ENCODE peak calls at places on chromosomes 12 and 14, in eight cellular contexts. W, F, X, I, Q, U, D and A are unnamed samples.
A peak's percentile ranks its signal among the peaks of the same experiment; 100 is the strongest.

GRCh38 chr12:54330442-54330841 is 5.5 kb downstream of the COPZ1 start:
- DNase-seq in X (no peak), Q (no peak), D (no peak), W (no peak), U (no peak), I (no peak), F (no peak), A (no peak)

GRCh38 chr14:58107947-58108552 is 44.0 kb downstream of the ARMH4 start:
- DNase-seq in W (peak; percentile 72), Q (peak; percentile 50), X (peak; percentile 39), I (no peak), D (peak; percentile 88), U (peak; percentile 38), F (peak; percentile 89), A (peak; percentile 15)

GRCh38 chr14:104856869-104857860 is 7.9 kb upstream of the CEP170B start:
- DNase-seq in W (peak; percentile 58), Q (no peak), U (no peak), F (no peak), D (no peak), X (no peak), I (peak; percentile 41), A (no peak)

GRCh38 chr12:24661657-24662096 is 287.2 kb downstream of the BCAT1 start:
- DNase-seq in W (peak; percentile 7), D (peak; percentile 98), F (peak; percentile 97), U (peak; percentile 58), I (no peak), Q (no peak), X (no peak), A (no peak)

GRCh38 chr12:19125325-19125724 is 4.2 kb upstream of the PLEKHA5 start:
- DNase-seq in U (peak; percentile 36), W (peak; percentile 24), Q (peak; percentile 58), D (peak; percentile 43), I (no peak), F (peak; percentile 55), X (no peak), A (no peak)

GRCh38 chr14:58281969-58282368 is 16.4 kb upstream of the ARID4A start:
- DNase-seq in U (no peak), I (no peak), Q (no peak), D (no peak), F (no peak), X (no peak), W (no peak), A (no peak)

GRCh38 chr14:38485011-38485410 is 229.1 kb upstream of the CLEC14A start:
- DNase-seq in F (no peak), Q (no peak), I (no peak), U (no peak), X (no peak), D (no peak), W (no peak), A (no peak)

GRCh38 chr14:64696355-64696844 is 7.8 kb upstream of the PLEKHG3 start:
- DNase-seq in F (no peak), D (no peak), I (no peak), U (no peak), W (no peak), Q (no peak), X (no peak), A (no peak)

GRCh38 chr12:54337280-54337842 is 12.4 kb downstream of the COPZ1 start:
- DNase-seq in U (no peak), D (peak; percentile 56), W (no peak), X (no peak), Q (no peak), I (no peak), F (no peak), A (no peak)

GRCh38 chr12:94140556-94140955 is 7.8 kb upstream of the PLXNC1 start:
- DNase-seq in Q (peak; percentile 2), W (no peak), F (peak; percentile 42), I (peak; percentile 84), D (no peak), U (no peak), X (no peak), A (peak; percentile 40)

GRCh38 chr12:77855548-77855947 is 24.9 kb downstream of the NAV3 start:
- DNase-seq in Q (no peak), F (no peak), D (peak; percentile 9), W (no peak), U (peak; percentile 20), X (no peak), I (no peak), A (no peak)

GRCh38 chr14:75999511-76000190 is 14.1 kb downstream of the IFT43 start:
- DNase-seq in U (no peak), D (no peak), F (no peak), I (no peak), X (no peak), W (no peak), Q (no peak), A (no peak)

GRCh38 chr12:92088802-92089201 is 56.8 kb downstream of the BTG1 start:
- DNase-seq in F (no peak), I (no peak), Q (no peak), D (no peak), U (no peak), X (no peak), W (peak; percentile 28), A (no peak)

GRCh38 chr12:123089631-123090353 is 61.1 kb downstream of the PITPNM2 start:
- DNase-seq in Q (peak; percentile 97), U (peak; percentile 93), D (peak; percentile 96), F (peak; percentile 95), X (peak; percentile 96), I (no peak), W (no peak), A (no peak)

GRCh38 chr12:54035561-54036377 is 2.9 kb downstream of the HOXC5 start:
- DNase-seq in I (no peak), D (no peak), W (no peak), U (no peak), F (no peak), Q (no peak), X (no peak), A (peak; percentile 28)

GRCh38 chr14:89848165-89848564 is 106.4 kb downstream of the EFCAB11 start:
- DNase-seq in F (peak; percentile 63), W (no peak), D (peak; percentile 62), X (no peak), Q (peak; percentile 11), I (no peak), U (no peak), A (no peak)
- TF ChIP-seq CTCF in F (peak; percentile 72), W (no peak), D (peak; percentile 64), X (no peak), Q (peak; percentile 68), I (no peak), U (peak; percentile 59), A (no peak)

DNA sequence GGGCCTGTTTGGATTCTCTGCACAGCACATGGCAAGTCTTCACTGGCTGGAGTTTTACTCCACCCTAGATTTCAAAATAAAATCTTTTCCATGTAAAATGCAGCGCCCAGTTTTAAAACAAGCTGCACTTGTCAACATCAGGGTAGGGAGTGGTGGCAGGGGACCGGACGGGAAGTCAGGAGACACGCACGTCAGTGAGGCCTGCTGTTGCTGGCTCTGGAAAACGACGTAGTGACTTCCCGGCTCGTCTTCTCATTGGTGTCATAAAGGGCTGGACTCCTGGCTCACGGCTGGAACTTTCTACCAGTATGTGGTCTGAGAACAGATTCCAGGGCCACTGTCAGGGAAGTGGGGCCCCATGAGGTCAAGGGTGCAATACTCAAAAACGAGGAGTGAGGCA is 64.1 kb upstream of the FOXN3 start:
- DNase-seq in D (no peak), F (no peak), I (peak; percentile 61), W (no peak), X (no peak), Q (no peak), U (no peak), A (peak; percentile 5)
- TF ChIP-seq CTCF in D (no peak), F (no peak), I (no peak), W (no peak), X (no peak), Q (no peak), U (no peak), A (no peak)

DNA sequence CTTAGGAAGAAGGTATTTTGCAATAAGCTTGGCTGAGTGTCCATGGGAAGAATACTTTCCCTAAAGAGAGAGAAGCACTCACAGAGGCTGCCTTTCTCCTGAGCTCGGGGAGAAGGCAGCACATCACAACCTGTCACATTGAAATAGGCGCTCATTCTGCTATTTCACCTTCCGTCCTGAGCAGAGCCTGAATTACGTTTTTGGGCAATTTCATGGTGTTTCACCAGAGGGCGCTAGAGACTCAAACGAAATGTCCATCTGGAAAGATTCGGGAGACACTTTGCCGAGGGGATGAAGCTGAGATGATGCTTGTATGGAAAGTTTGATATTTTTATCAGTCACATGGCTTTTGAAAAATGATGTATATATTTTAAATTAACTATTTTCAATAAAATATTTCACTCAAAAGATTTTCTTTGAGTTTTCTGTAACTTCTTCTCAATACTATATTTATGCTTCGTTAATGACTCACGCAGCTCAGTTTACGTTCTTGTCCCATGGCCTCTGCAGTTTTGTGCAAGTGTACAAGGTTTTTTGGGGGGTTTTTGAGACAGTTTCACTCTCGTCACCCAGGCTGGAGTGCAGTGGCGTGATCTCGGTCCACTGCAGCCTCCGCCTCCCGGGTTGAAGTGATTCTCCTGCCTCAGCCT is 17.4 kb upstream of the B4GALNT3 start:
- DNase-seq in D (peak; percentile 55), I (no peak), X (peak; percentile 24), Q (peak; percentile 42), U (peak; percentile 17), F (peak; percentile 60), W (peak; percentile 74), A (peak; percentile 72)
- TF ChIP-seq CTCF in D (peak; percentile 85), I (peak; percentile 65), X (peak; percentile 82), Q (peak; percentile 92), U (peak; percentile 76), F (peak; percentile 85), W (peak; percentile 80), A (peak; percentile 80)

DNA sequence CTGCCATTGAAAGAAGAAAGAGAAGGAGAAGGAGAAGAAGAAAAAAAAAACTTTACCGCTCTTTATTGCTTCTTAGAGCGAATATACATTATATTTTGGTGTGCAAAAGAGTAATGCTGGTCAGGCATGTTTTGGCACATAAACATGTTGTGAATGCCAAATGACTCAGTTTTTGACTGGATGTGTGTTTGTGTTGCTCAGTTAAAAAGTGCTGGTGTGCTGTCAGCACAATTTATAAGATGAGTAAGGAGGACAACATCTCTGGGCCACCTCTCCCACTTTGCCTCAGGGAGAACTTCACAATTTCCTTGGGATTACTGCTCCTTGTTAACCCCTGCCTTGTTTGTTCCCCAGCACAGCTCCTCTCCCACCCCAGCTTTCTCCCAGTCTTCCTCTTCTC is 584.8 kb downstream of the ETNK1 start:
- DNase-seq in X (no peak), U (no peak), F (peak; percentile 4), D (peak; percentile 33), W (no peak), I (no peak), Q (no peak), A (no peak)
- TF ChIP-seq CTCF in X (no peak), U (no peak), F (no peak), D (no peak), W (no peak), I (no peak), Q (no peak), A (no peak)

GRCh38 chr12:20548592-20548991 is 146.5 kb upstream of the SLCO1C1 start:
- DNase-seq in I (no peak), F (no peak), D (no peak), W (no peak), Q (no peak), U (no peak), X (no peak), A (no peak)

GRCh38 chr12:20547788-20548575 is 147.2 kb upstream of the SLCO1C1 start:
- DNase-seq in X (no peak), I (no peak), F (peak; percentile 74), Q (no peak), W (no peak), D (peak; percentile 77), U (no peak), A (no peak)

GRCh38 chr12:20549115-20549719 is 145.9 kb upstream of the SLCO1C1 start:
- DNase-seq in U (peak; percentile 7), W (peak; percentile 55), I (no peak), Q (no peak), X (no peak), F (peak; percentile 88), D (peak; percentile 68), A (peak; percentile 18)

GRCh38 chr12:20546267-20546666 is 148.9 kb upstream of the SLCO1C1 start:
- DNase-seq in Q (no peak), F (no peak), U (no peak), X (no peak), W (no peak), D (no peak), I (no peak), A (no peak)
- TF ChIP-seq CTCF in Q (no peak), F (no peak), U (no peak), X (no peak), W (no peak), D (no peak), I (no peak), A (no peak)